ENCODE peak calls at places on chromosome 19, in seven cellular contexts. One of them, this sample, is unnamed.

GRCh38 chr19:48715276-48715675 is 4.2 kb downstream of the MAMSTR start:
- DNase-seq in right atrium auricular region: no peak
- DNase-seq in progenitor cell of endocrine pancreas: no peak
- DNase-seq in activated CD8-positive, alpha-beta T cell treated with anti-CD3 and anti-CD28 coated beads for 36 hours: no peak
- DNase-seq in cardiac muscle cell: no peak
- DNase-seq in GM13977: no peak
- DNase-seq in hypothalamus: no peak
- DNase-seq in this sample: no peak

GRCh38 chr19:16435238-16435911 is 36.4 kb downstream of the EPS15L1 start:
- DNase-seq in right atrium auricular region: peak
- DNase-seq in progenitor cell of endocrine pancreas: no peak
- DNase-seq in activated CD8-positive, alpha-beta T cell treated with anti-CD3 and anti-CD28 coated beads for 36 hours: no peak
- DNase-seq in cardiac muscle cell: peak
- DNase-seq in GM13977: no peak
- DNase-seq in hypothalamus: no peak
- DNase-seq in this sample: no peak

GRCh38 chr19:40945645-40946044 is 45.4 kb upstream of the CYP2B6 start:
- DNase-seq in right atrium auricular region: no peak
- DNase-seq in progenitor cell of endocrine pancreas: no peak
- DNase-seq in activated CD8-positive, alpha-beta T cell treated with anti-CD3 and anti-CD28 coated beads for 36 hours: no peak
- DNase-seq in cardiac muscle cell: no peak
- DNase-seq in GM13977: no peak
- DNase-seq in hypothalamus: no peak
- DNase-seq in this sample: no peak

GRCh38 chr19:47049307-47049700 is 880 bp upstream of the TMEM160 start:
- DNase-seq in right atrium auricular region: no peak
- DNase-seq in progenitor cell of endocrine pancreas: no peak
- DNase-seq in activated CD8-positive, alpha-beta T cell treated with anti-CD3 and anti-CD28 coated beads for 36 hours: no peak
- DNase-seq in cardiac muscle cell: peak
- DNase-seq in GM13977: no peak
- DNase-seq in hypothalamus: no peak
- DNase-seq in this sample: no peak

GRCh38 chr19:3692141-3693029 is 7.9 kb downstream of the PIP5K1C start:
- DNase-seq in right atrium auricular region: no peak
- DNase-seq in progenitor cell of endocrine pancreas: no peak
- DNase-seq in activated CD8-positive, alpha-beta T cell treated with anti-CD3 and anti-CD28 coated beads for 36 hours: peak
- DNase-seq in cardiac muscle cell: no peak
- DNase-seq in GM13977: no peak
- DNase-seq in hypothalamus: no peak
- DNase-seq in this sample: no peak

GRCh38 chr19:48351341-48351752 is 12.4 kb downstream of the TMEM143 start:
- DNase-seq in right atrium auricular region: peak
- DNase-seq in progenitor cell of endocrine pancreas: peak
- DNase-seq in activated CD8-positive, alpha-beta T cell treated with anti-CD3 and anti-CD28 coated beads for 36 hours: peak
- DNase-seq in cardiac muscle cell: peak
- DNase-seq in GM13977: peak
- DNase-seq in hypothalamus: peak
- DNase-seq in this sample: peak

GRCh38 chr19:41937525-41937924 is 9.3 kb upstream of the ERFL start:
- DNase-seq in right atrium auricular region: no peak
- DNase-seq in progenitor cell of endocrine pancreas: no peak
- DNase-seq in activated CD8-positive, alpha-beta T cell treated with anti-CD3 and anti-CD28 coated beads for 36 hours: no peak
- DNase-seq in cardiac muscle cell: no peak
- DNase-seq in GM13977: no peak
- DNase-seq in hypothalamus: no peak
- DNase-seq in this sample: no peak

GRCh38 chr19:35500611-35501010 is 10.3 kb upstream of the KRTDAP start:
- DNase-seq in right atrium auricular region: no peak
- DNase-seq in progenitor cell of endocrine pancreas: no peak
- DNase-seq in activated CD8-positive, alpha-beta T cell treated with anti-CD3 and anti-CD28 coated beads for 36 hours: no peak
- DNase-seq in cardiac muscle cell: no peak
- DNase-seq in GM13977: no peak
- DNase-seq in hypothalamus: no peak
- DNase-seq in this sample: no peak

GRCh38 chr19:843180-843835 is 2.5 kb downstream of the PRTN3 start:
- DNase-seq in right atrium auricular region: no peak
- DNase-seq in progenitor cell of endocrine pancreas: no peak
- DNase-seq in activated CD8-positive, alpha-beta T cell treated with anti-CD3 and anti-CD28 coated beads for 36 hours: no peak
- DNase-seq in cardiac muscle cell: no peak
- DNase-seq in GM13977: no peak
- DNase-seq in hypothalamus: no peak
- DNase-seq in this sample: peak

GRCh38 chr19:45794627-45795026 is 2.0 kb upstream of the DMWD start:
- DNase-seq in right atrium auricular region: no peak
- DNase-seq in progenitor cell of endocrine pancreas: no peak
- DNase-seq in activated CD8-positive, alpha-beta T cell treated with anti-CD3 and anti-CD28 coated beads for 36 hours: no peak
- DNase-seq in cardiac muscle cell: no peak
- DNase-seq in GM13977: no peak
- DNase-seq in hypothalamus: no peak
- DNase-seq in this sample: no peak

GRCh38 chr19:51156710-51157109 is 14.6 kb downstream of the SIGLEC7 start:
- DNase-seq in right atrium auricular region: no peak
- DNase-seq in progenitor cell of endocrine pancreas: no peak
- DNase-seq in activated CD8-positive, alpha-beta T cell treated with anti-CD3 and anti-CD28 coated beads for 36 hours: no peak
- DNase-seq in cardiac muscle cell: no peak
- DNase-seq in GM13977: no peak
- DNase-seq in hypothalamus: no peak
- DNase-seq in this sample: no peak

GRCh38 chr19:1647664-1648155 is 4.7 kb downstream of the TCF3 start:
- DNase-seq in right atrium auricular region: no peak
- DNase-seq in progenitor cell of endocrine pancreas: no peak
- DNase-seq in activated CD8-positive, alpha-beta T cell treated with anti-CD3 and anti-CD28 coated beads for 36 hours: no peak
- DNase-seq in cardiac muscle cell: no peak
- DNase-seq in GM13977: no peak
- DNase-seq in hypothalamus: no peak
- DNase-seq in this sample: no peak

GRCh38 chr19:32483574-32483973 is 78.0 kb downstream of the DPY19L3 start:
- DNase-seq in right atrium auricular region: no peak
- DNase-seq in progenitor cell of endocrine pancreas: no peak
- DNase-seq in activated CD8-positive, alpha-beta T cell treated with anti-CD3 and anti-CD28 coated beads for 36 hours: no peak
- DNase-seq in cardiac muscle cell: no peak
- DNase-seq in GM13977: no peak
- DNase-seq in hypothalamus: no peak
- DNase-seq in this sample: no peak

GRCh38 chr19:19417618-19418270 is 12.3 kb downstream of the GATAD2A start:
- DNase-seq in right atrium auricular region: no peak
- DNase-seq in progenitor cell of endocrine pancreas: no peak
- DNase-seq in activated CD8-positive, alpha-beta T cell treated with anti-CD3 and anti-CD28 coated beads for 36 hours: peak
- DNase-seq in cardiac muscle cell: no peak
- DNase-seq in GM13977: no peak
- DNase-seq in hypothalamus: no peak
- DNase-seq in this sample: no peak

GRCh38 chr19:1513492-1514294 is 874 bp upstream of the ADAMTSL5 start:
- DNase-seq in right atrium auricular region: no peak
- DNase-seq in progenitor cell of endocrine pancreas: no peak
- DNase-seq in activated CD8-positive, alpha-beta T cell treated with anti-CD3 and anti-CD28 coated beads for 36 hours: peak
- DNase-seq in cardiac muscle cell: peak
- DNase-seq in GM13977: peak
- DNase-seq in hypothalamus: no peak
- DNase-seq in this sample: peak

GRCh38 chr19:16861875-16862274 is 26.9 kb upstream of the F2RL3 start:
- DNase-seq in right atrium auricular region: no peak
- DNase-seq in progenitor cell of endocrine pancreas: no peak
- DNase-seq in activated CD8-positive, alpha-beta T cell treated with anti-CD3 and anti-CD28 coated beads for 36 hours: no peak
- DNase-seq in cardiac muscle cell: no peak
- DNase-seq in GM13977: no peak
- DNase-seq in hypothalamus: no peak
- DNase-seq in this sample: no peak

GRCh38 chr19:13621413-13621812 is 115.1 kb upstream of the CACNA1A start:
- DNase-seq in right atrium auricular region: no peak
- DNase-seq in progenitor cell of endocrine pancreas: no peak
- DNase-seq in activated CD8-positive, alpha-beta T cell treated with anti-CD3 and anti-CD28 coated beads for 36 hours: peak
- DNase-seq in cardiac muscle cell: peak
- DNase-seq in GM13977: no peak
- DNase-seq in hypothalamus: no peak
- DNase-seq in this sample: peak

GRCh38 chr19:57903298-57904174 is 12.9 kb downstream of the ZNF417 start:
- DNase-seq in right atrium auricular region: no peak
- DNase-seq in progenitor cell of endocrine pancreas: no peak
- DNase-seq in activated CD8-positive, alpha-beta T cell treated with anti-CD3 and anti-CD28 coated beads for 36 hours: no peak
- DNase-seq in cardiac muscle cell: peak
- DNase-seq in GM13977: no peak
- DNase-seq in hypothalamus: no peak
- DNase-seq in this sample: peak

GRCh38 chr19:19643158-19644053 is at the start of gene GMIP:
- DNase-seq in right atrium auricular region: no peak
- DNase-seq in progenitor cell of endocrine pancreas: peak
- DNase-seq in activated CD8-positive, alpha-beta T cell treated with anti-CD3 and anti-CD28 coated beads for 36 hours: peak
- DNase-seq in cardiac muscle cell: peak
- DNase-seq in GM13977: peak
- DNase-seq in hypothalamus: peak
- DNase-seq in this sample: peak

GRCh38 chr19:53091413-53091812 is 11.8 kb downstream of the ZNF160 start:
- DNase-seq in right atrium auricular region: no peak
- DNase-seq in progenitor cell of endocrine pancreas: no peak
- DNase-seq in activated CD8-positive, alpha-beta T cell treated with anti-CD3 and anti-CD28 coated beads for 36 hours: no peak
- DNase-seq in cardiac muscle cell: no peak
- DNase-seq in GM13977: no peak
- DNase-seq in hypothalamus: no peak
- DNase-seq in this sample: no peak

GRCh38 chr19:28846094-28846812 is 366.7 kb downstream of the UQCRFS1 start:
- DNase-seq in right atrium auricular region: no peak
- DNase-seq in progenitor cell of endocrine pancreas: no peak
- DNase-seq in activated CD8-positive, alpha-beta T cell treated with anti-CD3 and anti-CD28 coated beads for 36 hours: no peak
- DNase-seq in cardiac muscle cell: no peak
- DNase-seq in GM13977: no peak
- DNase-seq in hypothalamus: no peak
- DNase-seq in this sample: no peak

GRCh38 chr19:45528149-45528743 is 21.0 kb downstream of the VASP start:
- DNase-seq in right atrium auricular region: no peak
- DNase-seq in progenitor cell of endocrine pancreas: peak
- DNase-seq in activated CD8-positive, alpha-beta T cell treated with anti-CD3 and anti-CD28 coated beads for 36 hours: no peak
- DNase-seq in cardiac muscle cell: peak
- DNase-seq in GM13977: no peak
- DNase-seq in hypothalamus: no peak
- DNase-seq in this sample: no peak

GRCh38 chr19:46339491-46339890 is 7.4 kb upstream of the PPP5C start:
- DNase-seq in right atrium auricular region: no peak
- DNase-seq in progenitor cell of endocrine pancreas: no peak
- DNase-seq in activated CD8-positive, alpha-beta T cell treated with anti-CD3 and anti-CD28 coated beads for 36 hours: no peak
- DNase-seq in cardiac muscle cell: no peak
- DNase-seq in GM13977: no peak
- DNase-seq in hypothalamus: no peak
- DNase-seq in this sample: no peak

GRCh38 chr19:566403-566802 is 6.0 kb upstream of the BSG start:
- DNase-seq in right atrium auricular region: peak
- DNase-seq in progenitor cell of endocrine pancreas: no peak
- DNase-seq in activated CD8-positive, alpha-beta T cell treated with anti-CD3 and anti-CD28 coated beads for 36 hours: no peak
- DNase-seq in cardiac muscle cell: peak
- DNase-seq in GM13977: no peak
- DNase-seq in hypothalamus: no peak
- DNase-seq in this sample: peak

GRCh38 chr19:45597425-45598111 is 4.4 kb downstream of the GPR4 start:
- DNase-seq in right atrium auricular region: no peak
- DNase-seq in progenitor cell of endocrine pancreas: no peak
- DNase-seq in activated CD8-positive, alpha-beta T cell treated with anti-CD3 and anti-CD28 coated beads for 36 hours: no peak
- DNase-seq in cardiac muscle cell: no peak
- DNase-seq in GM13977: peak
- DNase-seq in hypothalamus: no peak
- DNase-seq in this sample: no peak

GRCh38 chr19:38194061-38194701 is 29.8 kb downstream of the DPF1 start:
- DNase-seq in right atrium auricular region: no peak
- DNase-seq in progenitor cell of endocrine pancreas: no peak
- DNase-seq in activated CD8-positive, alpha-beta T cell treated with anti-CD3 and anti-CD28 coated beads for 36 hours: no peak
- DNase-seq in cardiac muscle cell: no peak
- DNase-seq in GM13977: no peak
- DNase-seq in hypothalamus: no peak
- DNase-seq in this sample: no peak

GRCh38 chr19:48321372-48321621 is 4.1 kb upstream of the EMP3 start:
- DNase-seq in right atrium auricular region: peak
- DNase-seq in progenitor cell of endocrine pancreas: peak
- DNase-seq in activated CD8-positive, alpha-beta T cell treated with anti-CD3 and anti-CD28 coated beads for 36 hours: peak
- DNase-seq in cardiac muscle cell: peak
- DNase-seq in GM13977: peak
- DNase-seq in hypothalamus: peak
- DNase-seq in this sample: peak

GRCh38 chr19:45156231-45156630 is 4.6 kb downstream of the NKPD1 start:
- DNase-seq in right atrium auricular region: no peak
- DNase-seq in progenitor cell of endocrine pancreas: no peak
- DNase-seq in activated CD8-positive, alpha-beta T cell treated with anti-CD3 and anti-CD28 coated beads for 36 hours: no peak
- DNase-seq in cardiac muscle cell: no peak
- DNase-seq in GM13977: no peak
- DNase-seq in hypothalamus: no peak
- DNase-seq in this sample: no peak

GRCh38 chr19:40521276-40521675 is 54.5 kb downstream of the SPTBN4 start:
- DNase-seq in right atrium auricular region: no peak
- DNase-seq in progenitor cell of endocrine pancreas: no peak
- DNase-seq in activated CD8-positive, alpha-beta T cell treated with anti-CD3 and anti-CD28 coated beads for 36 hours: peak
- DNase-seq in cardiac muscle cell: peak
- DNase-seq in GM13977: no peak
- DNase-seq in hypothalamus: no peak
- DNase-seq in this sample: peak

GRCh38 chr19:30165228-30165813 is 206.9 kb upstream of the ZNF536 start:
- DNase-seq in right atrium auricular region: peak
- DNase-seq in progenitor cell of endocrine pancreas: no peak
- DNase-seq in activated CD8-positive, alpha-beta T cell treated with anti-CD3 and anti-CD28 coated beads for 36 hours: no peak
- DNase-seq in cardiac muscle cell: no peak
- DNase-seq in GM13977: no peak
- DNase-seq in hypothalamus: no peak
- DNase-seq in this sample: no peak

GRCh38 chr19:18418725-18419194 is 438 bp upstream of the SSBP4 start:
- DNase-seq in right atrium auricular region: peak
- DNase-seq in progenitor cell of endocrine pancreas: peak
- DNase-seq in activated CD8-positive, alpha-beta T cell treated with anti-CD3 and anti-CD28 coated beads for 36 hours: peak
- DNase-seq in cardiac muscle cell: no peak
- DNase-seq in GM13977: no peak
- DNase-seq in hypothalamus: no peak
- DNase-seq in this sample: peak